ENCODE peak calls at places on chromosomes 7 and 10, in ten cellular contexts. A, R, T, C, J, M, S, X, G and N are unnamed samples.

GRCh38 chr7:95491634-95492314 is 6.0 kb downstream of the ASB4 start:
- DNase-seq in A (no peak), R (no peak), T (no peak), C (no peak), J (no peak), M (peak), S (no peak), X (no peak), G (no peak), N (no peak)

GRCh38 chr10:1938317-1938716 is 201.0 kb upstream of the ADARB2 start:
- DNase-seq in A (peak), R (no peak), T (no peak), C (no peak), J (no peak), M (no peak), S (no peak), X (peak), G (no peak), N (no peak)

GRCh38 chr7:29442146-29442545 is 121.5 kb upstream of the PRR15 start:
- DNase-seq in A (no peak), R (no peak), T (peak), C (peak), J (no peak), M (peak), S (no peak), X (no peak), G (no peak), N (no peak)

GRCh38 chr7:16933296-16934248 is 51.8 kb upstream of the AGR3 start:
- DNase-seq in A (peak), R (no peak), T (no peak), C (no peak), J (no peak), M (no peak), S (no peak), X (no peak), G (no peak), N (peak)

GRCh38 chr10:61047011-61047410 is 103.0 kb upstream of the RHOBTB1 start:
- DNase-seq in A (no peak), R (no peak), T (peak), C (no peak), J (no peak), M (no peak), S (no peak), X (no peak), G (no peak), N (no peak)

GRCh38 chr7:150717821-150718420 is 1.5 kb downstream of the GIMAP1 start:
- DNase-seq in A (no peak), R (no peak), T (no peak), C (no peak), J (no peak), M (no peak), S (no peak), X (no peak), G (no peak), N (no peak)

GRCh38 chr10:927131-927530 is 4.4 kb downstream of the LARP4B start:
- DNase-seq in A (no peak), R (no peak), T (no peak), C (no peak), J (no peak), M (no peak), S (no peak), X (no peak), G (no peak), N (no peak)

GRCh38 chr10:50538473-50539398 is 85.0 kb downstream of the SGMS1 start:
- DNase-seq in A (no peak), R (no peak), T (no peak), C (peak), J (no peak), M (peak), S (peak), X (no peak), G (peak), N (peak)

GRCh38 chr10:72276013-72276387 is 2.3 kb downstream of the DDIT4 start:
- DNase-seq in A (no peak), R (no peak), T (peak), C (no peak), J (peak), M (peak), S (no peak), X (no peak), G (peak), N (no peak)

GRCh38 chr10:18362892-18363291 is 222.7 kb downstream of the CACNB2 start:
- DNase-seq in A (no peak), R (no peak), T (no peak), C (no peak), J (no peak), M (no peak), S (no peak), X (no peak), G (no peak), N (no peak)

GRCh38 chr10:130021373-130021950 is 57.4 kb upstream of the EBF3 start:
- DNase-seq in A (peak), R (no peak), T (peak), C (no peak), J (no peak), M (no peak), S (no peak), X (no peak), G (peak), N (no peak)

GRCh38 chr7:64879097-64879730 is 23.9 kb upstream of the ZNF273 start:
- DNase-seq in A (no peak), R (no peak), T (no peak), C (peak), J (peak), M (no peak), S (no peak), X (no peak), G (no peak), N (no peak)

GRCh38 chr7:36686499-36686898 is 37.8 kb downstream of the AOAH start:
- DNase-seq in A (peak), R (no peak), T (peak), C (no peak), J (no peak), M (peak), S (no peak), X (peak), G (no peak), N (no peak)

GRCh38 chr10:133180915-133181639 is 21.1 kb downstream of the KNDC1 start:
- DNase-seq in A (no peak), R (no peak), T (no peak), C (no peak), J (no peak), M (no peak), S (peak), X (no peak), G (no peak), N (no peak)